ENCODE peak calls at places on chromosomes 2 and 18, in six cellular contexts. M, V, F, W, Y and S are unnamed samples.
A peak's percentile ranks its signal among the peaks of the same experiment; 100 is the strongest.

GRCh38 chr18:28816155-28816554 is 639.2 kb upstream of the CDH2 start:
- DNase-seq in M (no peak), V (no peak), F (no peak), W (no peak), Y (no peak), S (no peak)

GRCh38 chr2:196759378-196759706 is 40.1 kb downstream of the GTF3C3 start:
- DNase-seq in M (no peak), V (no peak), F (no peak), W (no peak), Y (no peak), S (no peak)

GRCh38 chr2:29000481-29000880 is 19.4 kb downstream of the TOGARAM2 start:
- DNase-seq in M (peak; percentile 61), V (no peak), F (no peak), W (peak; percentile 35), Y (peak; percentile 68), S (no peak)

GRCh38 chr18:60649816-60650215 is 277.2 kb upstream of the MC4R start:
- DNase-seq in M (no peak), V (no peak), F (no peak), W (no peak), Y (no peak), S (no peak)

GRCh38 chr2:113707106-113707505 is 49.3 kb downstream of the SLC35F5 start:
- DNase-seq in M (no peak), V (no peak), F (no peak), W (no peak), Y (no peak), S (no peak)

GRCh38 chr2:233013027-233013461 is at the start of gene NGEF:
- DNase-seq in M (no peak), V (no peak), F (no peak), W (no peak), Y (no peak), S (no peak)

GRCh38 chr18:51165296-51165695 is 32.2 kb downstream of the MEX3C start:
- DNase-seq in M (no peak), V (no peak), F (no peak), W (no peak), Y (no peak), S (no peak)

GRCh38 chr2:106944220-106944619 is 58.3 kb upstream of the ST6GAL2 start:
- DNase-seq in M (no peak), V (no peak), F (peak; percentile 84), W (no peak), Y (no peak), S (no peak)

GRCh38 chr18:22514655-22515054 is 96.9 kb upstream of the CTAGE1 start:
- DNase-seq in M (no peak), V (no peak), F (no peak), W (no peak), Y (no peak), S (no peak)

GRCh38 chr2:95051636-95052035 is 26.1 kb downstream of the MAL start:
- DNase-seq in M (no peak), V (no peak), F (no peak), W (no peak), Y (no peak), S (no peak)

GRCh38 chr2:70553334-70553583 is 367 bp downstream of the TGFA start:
- DNase-seq in M (no peak), V (peak; percentile 38), F (no peak), W (no peak), Y (no peak), S (peak; percentile 62)

GRCh38 chr2:235595420-235596010 is 101.7 kb downstream of the AGAP1 start:
- DNase-seq in M (no peak), V (peak; percentile 53), F (peak; percentile 59), W (peak; percentile 55), Y (peak; percentile 66), S (peak; percentile 87)

GRCh38 chr2:104701471-104701911 is 152.4 kb upstream of the POU3F3 start:
- DNase-seq in M (no peak), V (no peak), F (no peak), W (no peak), Y (no peak), S (no peak)

GRCh38 chr2:38981670-38982357 is 92.1 kb downstream of the ARHGEF33 start:
- DNase-seq in M (no peak), V (no peak), F (no peak), W (no peak), Y (no peak), S (no peak)

GRCh38 chr2:113977060-113977659 is 87.3 kb downstream of the ACTR3 start:
- DNase-seq in M (no peak), V (no peak), F (no peak), W (no peak), Y (no peak), S (no peak)

GRCh38 chr2:68722712-68723111 is 11.9 kb upstream of the ARHGAP25 start:
- DNase-seq in M (no peak), V (no peak), F (no peak), W (peak; percentile 53), Y (no peak), S (no peak)
- H3K4me1 ChIP-seq in M (peaks cover 80% of the 10 kb centered on the region), V (no peaks in the 10 kb centered on the region), F (no peaks in the 10 kb centered on the region), W (peaks cover 71% of the 10 kb centered on the region), Y (no peaks in the 10 kb centered on the region), S (peaks cover 51% of the 10 kb centered on the region)

DNA sequence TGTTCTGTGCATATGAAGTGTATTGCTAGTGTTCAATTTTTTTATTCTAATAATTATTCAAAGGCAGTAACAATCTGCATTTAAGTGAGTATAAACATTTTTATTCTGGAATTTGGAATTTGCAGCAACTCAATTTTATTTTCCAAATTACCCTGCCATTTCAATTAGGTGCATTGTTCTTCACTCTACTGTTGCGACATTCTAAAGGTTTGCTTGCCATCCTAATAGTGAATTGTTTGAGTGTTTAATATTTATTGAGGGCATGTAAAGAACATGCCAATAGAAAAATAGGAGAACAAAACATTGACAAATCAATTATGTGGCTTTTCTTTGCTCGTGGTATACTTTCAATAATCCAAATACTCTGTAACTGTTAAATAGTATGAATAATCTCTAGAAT is 18.0 kb downstream of the MEIS1 start:
- DNase-seq in M (no peak), V (no peak), F (no peak), W (no peak), Y (no peak), S (no peak)
- H3K4me1 ChIP-seq in M (no peaks in the 10 kb centered on the region), V (no peaks in the 10 kb centered on the region), F (peaks cover 4% of the 10 kb centered on the region), W (no peaks in the 10 kb centered on the region), Y (no peaks in the 10 kb centered on the region), S (no peaks in the 10 kb centered on the region)

GRCh38 chr2:45890819-45891218 is 239.3 kb downstream of the PRKCE start:
- DNase-seq in M (peak; percentile 56), V (no peak), F (no peak), W (no peak), Y (no peak), S (peak; percentile 72)
- H3K4me1 ChIP-seq in M (peaks cover 43% of the 10 kb centered on the region), V (peaks cover 3% of the 10 kb centered on the region), F (peaks cover 18% of the 10 kb centered on the region), W (peaks cover 6% of the 10 kb centered on the region), Y (peaks cover 4% of the 10 kb centered on the region), S (peaks cover 30% of the 10 kb centered on the region)

GRCh38 chr2:218577482-218578220 is 9.0 kb downstream of the CNOT9 start:
- DNase-seq in M (no peak), V (no peak), F (no peak), W (no peak), Y (peak; percentile 34), S (no peak)
- H3K4me1 ChIP-seq in M (peaks cover 9% of the 10 kb centered on the region), V (no peaks in the 10 kb centered on the region), F (peaks cover 1% of the 10 kb centered on the region), W (no peaks in the 10 kb centered on the region), Y (no peaks in the 10 kb centered on the region), S (no peaks in the 10 kb centered on the region)

GRCh38 chr2:9846554-9846953 is 3.3 kb downstream of the TAF1B start:
- DNase-seq in M (no peak), V (no peak), F (peak; percentile 69), W (no peak), Y (no peak), S (no peak)

GRCh38 chr2:9842487-9843228 is 616 bp upstream of the TAF1B start:
- DNase-seq in M (peak; percentile 5), V (no peak), F (no peak), W (no peak), Y (no peak), S (no peak)

GRCh38 chr2:9844036-9844483 is 786 bp downstream of the TAF1B start:
- DNase-seq in M (no peak), V (no peak), F (peak; percentile 42), W (peak; percentile 40), Y (no peak), S (peak; percentile 32)

GRCh38 chr2:9843229-9844035 is at the start of gene TAF1B:
- DNase-seq in M (peak; percentile 85), V (peak; percentile 88), F (peak; percentile 91), W (peak; percentile 93), Y (peak; percentile 88), S (peak; percentile 92)

GRCh38 chr2:9844581-9844980 is 1.3 kb downstream of the TAF1B start:
- DNase-seq in M (no peak), V (no peak), F (peak; percentile 55), W (peak; percentile 31), Y (no peak), S (peak; percentile 59)
- H3K4me1 ChIP-seq in M (peaks cover 11% of the 10 kb centered on the region), V (no peaks in the 10 kb centered on the region), F (peaks cover 6% of the 10 kb centered on the region), W (peaks cover 32% of the 10 kb centered on the region), Y (no peaks in the 10 kb centered on the region), S (peaks cover 7% of the 10 kb centered on the region)

GRCh38 chr2:191250400-191250799 is 5.2 kb downstream of the MYO1B start:
- DNase-seq in M (no peak), V (no peak), F (peak; percentile 56), W (no peak), Y (no peak), S (no peak)

GRCh38 chr2:191247381-191248057 is 2.3 kb downstream of the MYO1B start:
- DNase-seq in M (no peak), V (no peak), F (peak; percentile 99), W (no peak), Y (peak; percentile 40), S (no peak)

GRCh38 chr2:191252699-191253098 is 7.5 kb downstream of the MYO1B start:
- DNase-seq in M (no peak), V (no peak), F (no peak), W (no peak), Y (no peak), S (no peak)

GRCh38 chr2:191249131-191249813 is 4.1 kb downstream of the MYO1B start:
- DNase-seq in M (no peak), V (no peak), F (peak; percentile 42), W (no peak), Y (no peak), S (no peak)

DNA sequence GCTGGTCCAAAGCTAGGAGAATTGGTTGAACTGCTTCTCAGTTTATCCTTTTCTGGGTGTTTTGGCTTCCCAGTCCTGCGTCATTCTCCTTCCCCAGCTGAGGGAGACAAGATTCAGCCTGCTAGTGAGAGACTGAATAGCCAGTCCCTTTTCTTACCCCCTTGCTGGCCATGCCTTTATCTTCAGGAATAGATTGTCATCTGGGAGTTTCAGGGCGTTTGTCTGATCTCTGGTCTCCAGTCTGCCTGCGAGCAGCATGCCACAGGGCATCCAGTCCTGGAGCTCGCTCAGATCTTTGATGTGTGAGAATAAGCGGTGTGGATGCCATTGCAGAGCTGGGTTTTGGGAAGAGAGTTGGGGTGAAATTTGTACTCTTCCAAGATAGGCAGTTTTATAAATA is 5.8 kb downstream of the MYO1B start:
- DNase-seq in M (no peak), V (no peak), F (no peak), W (no peak), Y (no peak), S (no peak)
- H3K4me1 ChIP-seq in M (peaks cover 3% of the 10 kb centered on the region), V (no peaks in the 10 kb centered on the region), F (peaks cover 30% of the 10 kb centered on the region), W (no peaks in the 10 kb centered on the region), Y (no peaks in the 10 kb centered on the region), S (no peaks in the 10 kb centered on the region)